ENCODE peak calls at places on chromosomes 13 and 19, in ten cellular contexts. W is lower leg skin, H is mesothelial cell of epicardium, U is fibroblast of mammary gland, C is pancreas, K is body of pancreas, P is HCT116, Z is IMR-90, B is thoracic aorta, I is bronchial epithelial cell. F is an unnamed sample.

GRCh38 chr19:3656073-3656746 is 29.6 kb upstream of the CACTIN start:
- DNase-seq in W (no peak), H (no peak), U (peak; percentile 27), C (no peak), K (no peak), P (no peak), Z (peak; percentile 13), B (no peak), I (no peak), F (no peak)

GRCh38 chr13:50715402-50716146 is 127.9 kb downstream of the DLEU7 start:
- DNase-seq in W (peak; percentile 88), H (no peak), U (no peak), C (no peak), K (no peak), P (no peak), Z (no peak), B (no peak), I (no peak), F (no peak)

GRCh38 chr19:13079542-13079986 is 23.1 kb downstream of the LYL1 start:
- DNase-seq in W (no peak), H (no peak), U (peak; percentile 83), C (no peak), K (no peak), P (no peak), Z (peak; percentile 50), B (no peak), I (peak; percentile 14), F (no peak)

GRCh38 chr19:38388310-38389100 is at the start of gene SPRED3:
- DNase-seq in W (no peak), H (peak; percentile 59), U (no peak), C (peak; percentile 67), K (peak; percentile 56), P (no peak), Z (peak; percentile 66), B (no peak), I (no peak), F (no peak)

GRCh38 chr13:53782400-53783030 is 753.9 kb downstream of the OLFM4 start:
- DNase-seq in W (no peak), H (no peak), U (peak; percentile 46), C (peak; percentile 20), K (peak; percentile 49), P (no peak), Z (peak; percentile 17), B (no peak), I (peak; percentile 48), F (peak; percentile 18)

GRCh38 chr19:41998246-41999020 is 4.4 kb upstream of the ATP1A3 start:
- DNase-seq in W (no peak), H (peak; percentile 67), U (peak; percentile 34), C (no peak), K (no peak), P (peak; percentile 16), Z (peak; percentile 39), B (no peak), I (peak; percentile 10), F (peak; percentile 72)

GRCh38 chr13:27427663-27428062 is 3.2 kb downstream of the GTF3A start:
- DNase-seq in W (no peak), H (no peak), U (no peak), C (no peak), K (no peak), P (no peak), Z (no peak), B (no peak), I (no peak), F (no peak)

GRCh38 chr19:40398417-40399056 is 8.6 kb upstream of the HIPK4 start:
- DNase-seq in W (peak; percentile 91), H (no peak), U (no peak), C (no peak), K (no peak), P (no peak), Z (no peak), B (no peak), I (peak; percentile 61), F (no peak)

GRCh38 chr19:15511671-15512424 is 3.5 kb downstream of the CYP4F22 start:
- DNase-seq in W (no peak), H (no peak), U (no peak), C (no peak), K (no peak), P (no peak), Z (no peak), B (no peak), I (no peak), F (no peak)

GRCh38 chr13:41610426-41610825 is 153.1 kb downstream of the RGCC start:
- DNase-seq in W (no peak), H (no peak), U (peak; percentile 91), C (no peak), K (no peak), P (no peak), Z (peak; percentile 97), B (no peak), I (peak; percentile 98), F (no peak)

GRCh38 chr19:8738377-8738776 is 16.9 kb downstream of the OR2Z1 start:
- DNase-seq in W (no peak), H (no peak), U (no peak), C (no peak), K (no peak), P (no peak), Z (no peak), B (no peak), I (no peak), F (no peak)

GRCh38 chr19:30402790-30403189 is 30.6 kb downstream of the ZNF536 start:
- DNase-seq in W (peak; percentile 56), H (no peak), U (no peak), C (no peak), K (no peak), P (no peak), Z (no peak), B (no peak), I (no peak), F (no peak)

GRCh38 chr19:18862976-18863842 is 31.4 kb downstream of the UPF1 start:
- DNase-seq in W (no peak), H (no peak), U (no peak), C (no peak), K (no peak), P (no peak), Z (no peak), B (no peak), I (no peak), F (no peak)

GRCh38 chr13:109836629-109837607 is 50.5 kb upstream of the IRS2 start:
- DNase-seq in W (peak; percentile 63), H (no peak), U (no peak), C (no peak), K (peak; percentile 78), P (no peak), Z (no peak), B (no peak), I (no peak), F (no peak)

DNA sequence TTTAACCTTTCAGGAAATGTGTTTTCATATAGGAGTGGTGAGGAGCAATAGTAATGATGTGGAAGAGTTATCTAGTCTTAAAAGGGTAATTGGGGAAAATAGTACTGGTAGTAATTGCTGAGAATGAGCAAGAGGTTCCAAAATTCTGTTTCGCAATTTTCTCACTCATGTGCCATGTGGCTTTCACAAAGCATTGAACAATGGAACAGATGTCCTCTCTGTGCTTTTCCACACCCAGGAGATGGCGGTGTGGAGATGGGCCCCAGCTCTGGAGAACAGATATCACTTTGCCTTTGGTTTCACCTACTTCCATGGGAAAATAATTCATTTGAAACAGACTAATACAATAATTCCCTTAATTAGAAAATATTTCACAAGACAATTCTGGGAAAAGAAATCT is 170.0 kb upstream of the SLC10A2 start:
- DNase-seq in W (no peak), H (no peak), U (peak; percentile 45), C (no peak), K (no peak), P (no peak), Z (no peak), B (no peak), I (peak; percentile 42), F (no peak)
- TF ChIP-seq CTCF in W (no peak), H (no peak), U (peak; percentile 2), C (no peak), K (no peak), P (no peak), Z (no peak), B (no peak), I (no peak), F (no peak)

DNA sequence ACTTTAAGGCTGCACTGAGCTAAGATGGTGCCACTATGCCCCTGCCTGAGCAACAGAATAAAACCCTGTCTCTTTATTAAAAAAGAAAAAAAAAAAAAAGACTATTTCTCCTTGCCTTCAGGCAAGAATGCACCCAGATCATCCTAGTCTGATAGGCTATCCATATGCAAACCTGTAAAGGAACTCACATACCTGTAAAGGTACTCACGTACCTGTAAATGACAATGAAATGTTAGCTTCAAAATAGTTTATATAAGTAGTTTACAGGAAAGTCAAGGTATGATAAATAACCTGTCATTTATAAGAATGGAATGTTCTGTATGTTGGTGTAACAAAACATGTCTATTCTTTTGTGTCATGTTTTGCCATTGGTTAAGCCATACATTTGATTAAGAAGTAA is 86.3 kb downstream of the PIBF1 start:
- DNase-seq in W (no peak), H (no peak), U (no peak), C (no peak), K (no peak), P (no peak), Z (no peak), B (no peak), I (no peak), F (no peak)
- TF ChIP-seq CTCF in W (no peak), H (no peak), U (no peak), C (no peak), K (no peak), P (no peak), Z (no peak), B (no peak), I (no peak), F (no peak)

GRCh38 chr13:62544928-62545327 is 1129.3 kb upstream of the PCDH20 start:
- DNase-seq in W (no peak), H (no peak), U (no peak), C (no peak), K (no peak), P (no peak), Z (no peak), B (no peak), I (no peak), F (no peak)
- TF ChIP-seq CTCF in W (no peak), H (peak; percentile 32), U (no peak), C (no peak), K (no peak), P (peak; percentile 17), Z (no peak), B (no peak), I (no peak), F (no peak)

GRCh38 chr13:20565120-20565736 is 1.7 kb upstream of the IFT88 start:
- DNase-seq in W (no peak), H (no peak), U (no peak), C (no peak), K (no peak), P (no peak), Z (no peak), B (no peak), I (peak; percentile 26), F (no peak)

GRCh38 chr13:20570540-20570939 is 3.6 kb downstream of the IFT88 start:
- DNase-seq in W (no peak), H (no peak), U (peak; percentile 79), C (no peak), K (no peak), P (no peak), Z (peak; percentile 49), B (no peak), I (no peak), F (no peak)

GRCh38 chr13:20567881-20568528 is 1.0 kb downstream of the IFT88 start:
- DNase-seq in W (no peak), H (no peak), U (peak; percentile 3), C (no peak), K (no peak), P (no peak), Z (no peak), B (no peak), I (no peak), F (no peak)

GRCh38 chr13:20566424-20566916 is 487 bp upstream of the IFT88 start:
- DNase-seq in W (peak; percentile 86), H (no peak), U (peak; percentile 87), C (no peak), K (peak; percentile 48), P (peak; percentile 48), Z (peak; percentile 85), B (peak; percentile 2), I (peak; percentile 83), F (no peak)

GRCh38 chr13:20566917-20567755 is at the start of gene IFT88:
- DNase-seq in W (peak; percentile 97), H (peak; percentile 93), U (peak; percentile 85), C (peak; percentile 88), K (peak; percentile 83), P (peak; percentile 68), Z (peak; percentile 85), B (peak; percentile 62), I (peak; percentile 60), F (peak; percentile 86)
- TF ChIP-seq CTCF in W (no peak), H (no peak), U (no peak), C (no peak), K (no peak), P (no peak), Z (no peak), B (peak; percentile 14), I (no peak), F (no peak)